ENCODE peak calls at places on chromosomes 6 and 20, in six cellular contexts. One of them, this sample, is unnamed.

GRCh38 chr6:167455371-167455770 is 130.5 kb downstream of the TTLL2 start:
- DNase-seq in HepG2: no peak
- DNase-seq in hepatocyte: no peak
- DNase-seq in heart left ventricle: no peak
- DNase-seq in CD8-positive, alpha-beta T cell: no peak
- DNase-seq in colonic mucosa: no peak
- DNase-seq in this sample: no peak

GRCh38 chr20:59456342-59457132 is 147.8 kb upstream of the PHACTR3 start:
- DNase-seq in colonic mucosa: no peak
- DNase-seq in heart left ventricle: no peak
- DNase-seq in HepG2: no peak
- DNase-seq in hepatocyte: no peak
- DNase-seq in CD8-positive, alpha-beta T cell: no peak
- DNase-seq in this sample: no peak

GRCh38 chr6:7904654-7905319 is 5.8 kb downstream of the TXNDC5 start:
- DNase-seq in heart left ventricle: no peak
- DNase-seq in colonic mucosa: no peak
- DNase-seq in HepG2: no peak
- DNase-seq in hepatocyte: no peak
- DNase-seq in CD8-positive, alpha-beta T cell: no peak
- DNase-seq in this sample: no peak

GRCh38 chr6:14344486-14344885 is 226.9 kb downstream of the CD83 start:
- DNase-seq in hepatocyte: no peak
- DNase-seq in HepG2: no peak
- DNase-seq in heart left ventricle: no peak
- DNase-seq in CD8-positive, alpha-beta T cell: no peak
- DNase-seq in colonic mucosa: no peak
- DNase-seq in this sample: no peak

GRCh38 chr6:30075094-30075986 is at the start of gene RNF39:
- DNase-seq in heart left ventricle: peak; percentile 68
- DNase-seq in CD8-positive, alpha-beta T cell: no peak
- DNase-seq in hepatocyte: peak; percentile 58
- DNase-seq in colonic mucosa: peak; percentile 65
- DNase-seq in HepG2: peak; percentile 55
- DNase-seq in this sample: no peak

GRCh38 chr6:139557547-139557946 is 183.1 kb upstream of the CITED2 start:
- DNase-seq in CD8-positive, alpha-beta T cell: no peak
- DNase-seq in HepG2: no peak
- DNase-seq in hepatocyte: no peak
- DNase-seq in heart left ventricle: no peak
- DNase-seq in colonic mucosa: no peak
- DNase-seq in this sample: no peak

GRCh38 chr6:12791371-12791770 is 74.8 kb downstream of the PHACTR1 start:
- DNase-seq in CD8-positive, alpha-beta T cell: no peak
- DNase-seq in HepG2: no peak
- DNase-seq in colonic mucosa: no peak
- DNase-seq in hepatocyte: no peak
- DNase-seq in heart left ventricle: no peak
- DNase-seq in this sample: no peak

GRCh38 chr6:3455121-3455489 is 1.7 kb downstream of the SLC22A23 start:
- DNase-seq in CD8-positive, alpha-beta T cell: peak; percentile 75
- DNase-seq in hepatocyte: peak; percentile 51
- DNase-seq in heart left ventricle: no peak
- DNase-seq in colonic mucosa: peak; percentile 72
- DNase-seq in HepG2: peak; percentile 45
- DNase-seq in this sample: no peak

GRCh38 chr6:158500016-158500735 is 59.7 kb upstream of the TMEM181 start:
- DNase-seq in hepatocyte: no peak
- DNase-seq in CD8-positive, alpha-beta T cell: no peak
- DNase-seq in HepG2: no peak
- DNase-seq in colonic mucosa: no peak
- DNase-seq in heart left ventricle: no peak
- DNase-seq in this sample: no peak

GRCh38 chr20:58408603-58409246 is 19.7 kb downstream of the VAPB start:
- DNase-seq in colonic mucosa: no peak
- DNase-seq in hepatocyte: no peak
- DNase-seq in HepG2: peak; percentile 88
- DNase-seq in CD8-positive, alpha-beta T cell: no peak
- DNase-seq in heart left ventricle: no peak
- DNase-seq in this sample: no peak

GRCh38 chr6:69232506-69233194 is 564.2 kb downstream of the LMBRD1 start:
- DNase-seq in heart left ventricle: peak; percentile 84
- DNase-seq in CD8-positive, alpha-beta T cell: no peak
- DNase-seq in colonic mucosa: peak; percentile 57
- DNase-seq in HepG2: peak; percentile 15
- DNase-seq in hepatocyte: peak; percentile 90
- DNase-seq in this sample: no peak

GRCh38 chr20:58719258-58719657 is 26.7 kb downstream of the NPEPL1 start:
- DNase-seq in CD8-positive, alpha-beta T cell: no peak
- DNase-seq in hepatocyte: peak; percentile 2
- DNase-seq in colonic mucosa: no peak
- DNase-seq in HepG2: no peak
- DNase-seq in heart left ventricle: peak; percentile 40
- DNase-seq in this sample: no peak

GRCh38 chr6:122265755-122266154 is 133.7 kb upstream of the HSF2 start:
- DNase-seq in hepatocyte: no peak
- DNase-seq in colonic mucosa: no peak
- DNase-seq in heart left ventricle: no peak
- DNase-seq in CD8-positive, alpha-beta T cell: no peak
- DNase-seq in HepG2: no peak
- DNase-seq in this sample: no peak

GRCh38 chr6:19137419-19138035 is 699.6 kb upstream of the ID4 start:
- DNase-seq in HepG2: no peak
- DNase-seq in colonic mucosa: no peak
- DNase-seq in CD8-positive, alpha-beta T cell: no peak
- DNase-seq in hepatocyte: no peak
- DNase-seq in heart left ventricle: no peak
- DNase-seq in this sample: no peak

GRCh38 chr20:61662226-61662945 is 403.3 kb downstream of the TAF4 start:
- DNase-seq in colonic mucosa: no peak
- DNase-seq in HepG2: no peak
- DNase-seq in heart left ventricle: no peak
- DNase-seq in hepatocyte: no peak
- DNase-seq in CD8-positive, alpha-beta T cell: no peak
- DNase-seq in this sample: no peak

GRCh38 chr20:38321959-38322598 is 18.1 kb downstream of the BPI start:
- DNase-seq in colonic mucosa: no peak
- DNase-seq in HepG2: peak; percentile 57
- DNase-seq in heart left ventricle: no peak
- DNase-seq in CD8-positive, alpha-beta T cell: no peak
- DNase-seq in hepatocyte: peak; percentile 79
- DNase-seq in this sample: no peak

GRCh38 chr6:25107218-25107617 is 171.5 kb upstream of the RIPOR2 start:
- DNase-seq in colonic mucosa: no peak
- DNase-seq in CD8-positive, alpha-beta T cell: no peak
- DNase-seq in HepG2: no peak
- DNase-seq in hepatocyte: no peak
- DNase-seq in heart left ventricle: no peak
- DNase-seq in this sample: no peak

GRCh38 chr6:13194852-13195251 is 133.5 kb downstream of the TBC1D7 start:
- DNase-seq in CD8-positive, alpha-beta T cell: no peak
- DNase-seq in colonic mucosa: peak; percentile 32
- DNase-seq in heart left ventricle: no peak
- DNase-seq in HepG2: peak; percentile 64
- DNase-seq in hepatocyte: peak; percentile 71
- DNase-seq in this sample: no peak

GRCh38 chr6:147534116-147534865 is 25.8 kb downstream of the SAMD5 start:
- DNase-seq in HepG2: no peak
- DNase-seq in hepatocyte: no peak
- DNase-seq in colonic mucosa: no peak
- DNase-seq in CD8-positive, alpha-beta T cell: no peak
- DNase-seq in heart left ventricle: no peak
- DNase-seq in this sample: no peak

GRCh38 chr6:134590449-134590848 is 272.5 kb upstream of the SGK1 start:
- DNase-seq in colonic mucosa: no peak
- DNase-seq in hepatocyte: no peak
- DNase-seq in CD8-positive, alpha-beta T cell: no peak
- DNase-seq in HepG2: no peak
- DNase-seq in heart left ventricle: no peak
- DNase-seq in this sample: no peak

GRCh38 chr20:63896136-63896890 is 1.4 kb downstream of the DNAJC5 start:
- DNase-seq in heart left ventricle: no peak
- DNase-seq in hepatocyte: peak; percentile 73
- DNase-seq in colonic mucosa: peak; percentile 74
- DNase-seq in HepG2: peak; percentile 87
- DNase-seq in CD8-positive, alpha-beta T cell: no peak
- DNase-seq in this sample: no peak

GRCh38 chr6:235763-236360 is 56.4 kb upstream of the DUSP22 start:
- DNase-seq in colonic mucosa: no peak
- DNase-seq in heart left ventricle: no peak
- DNase-seq in hepatocyte: no peak
- DNase-seq in HepG2: peak; percentile 34
- DNase-seq in CD8-positive, alpha-beta T cell: peak; percentile 39
- DNase-seq in this sample: no peak

GRCh38 chr6:41455410-41455809 is 90.8 kb upstream of the FOXP4 start:
- DNase-seq in heart left ventricle: no peak
- DNase-seq in CD8-positive, alpha-beta T cell: no peak
- DNase-seq in hepatocyte: no peak
- DNase-seq in colonic mucosa: no peak
- DNase-seq in HepG2: no peak
- DNase-seq in this sample: no peak
- H3K4me1 ChIP-seq in heart left ventricle: peaks cover 24% of the 10 kb centered on the region
- H3K4me1 ChIP-seq in CD8-positive, alpha-beta T cell: no peaks in the 10 kb centered on the region
- H3K4me1 ChIP-seq in hepatocyte: peaks cover 40% of the 10 kb centered on the region
- H3K4me1 ChIP-seq in colonic mucosa: no peaks in the 10 kb centered on the region
- H3K4me1 ChIP-seq in HepG2: peaks cover 93% of the 10 kb centered on the region
- H3K4me1 ChIP-seq in this sample: no peaks in the 10 kb centered on the region

DNA sequence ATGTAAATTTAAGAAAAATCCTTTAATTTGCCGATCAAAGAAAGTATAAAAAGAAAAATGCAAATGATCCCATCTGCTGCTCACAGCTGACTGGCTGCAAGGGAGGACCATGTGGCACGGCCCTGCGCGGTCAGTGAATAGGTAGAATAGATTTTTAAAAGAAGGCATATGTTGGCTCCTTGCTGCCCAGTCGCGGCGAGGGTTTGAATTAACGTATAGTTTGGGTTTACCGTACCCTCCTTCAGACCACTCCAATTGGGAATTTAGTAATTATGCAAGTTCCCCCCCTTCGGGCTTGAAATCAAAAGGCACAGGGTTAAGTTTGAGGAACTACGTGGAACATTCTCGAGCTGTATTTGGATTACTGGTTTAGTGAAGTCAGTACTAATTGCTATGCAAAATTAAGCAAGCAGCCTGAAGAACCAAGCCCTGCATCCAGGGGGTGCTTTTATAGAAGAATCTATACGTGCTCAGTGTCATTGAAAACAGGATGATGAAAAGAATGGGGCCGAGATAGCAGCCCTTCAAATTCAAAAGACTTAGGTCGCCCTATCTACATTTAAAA is 1.1 kb upstream of the BEND3 start:
- DNase-seq in CD8-positive, alpha-beta T cell: peak; percentile 30
- DNase-seq in HepG2: no peak
- DNase-seq in heart left ventricle: no peak
- DNase-seq in hepatocyte: peak; percentile 58
- DNase-seq in colonic mucosa: peak; percentile 73
- DNase-seq in this sample: no peak
- H3K4me3 ChIP-seq in CD8-positive, alpha-beta T cell: peak overlapping the region; percentile 29
- H3K4me3 ChIP-seq in HepG2: peak overlapping the region; percentile 79
- H3K4me3 ChIP-seq in heart left ventricle: peak overlapping the region; percentile 95
- H3K4me3 ChIP-seq in hepatocyte: peak overlapping the region; percentile 78
- H3K4me3 ChIP-seq in colonic mucosa: peak overlapping the region; percentile 75
- H3K4me3 ChIP-seq in this sample: peak overlapping the region; percentile 80

GRCh38 chr6:53410508-53411258 is 61.9 kb upstream of the ELOVL5 start:
- DNase-seq in heart left ventricle: peak; percentile 68
- DNase-seq in colonic mucosa: peak; percentile 22
- DNase-seq in HepG2: peak; percentile 56
- DNase-seq in CD8-positive, alpha-beta T cell: peak; percentile 66
- DNase-seq in hepatocyte: peak; percentile 46
- DNase-seq in this sample: peak; percentile 27
- TF ChIP-seq CTCF in heart left ventricle: peak; percentile 56
- TF ChIP-seq CTCF in colonic mucosa: peak; percentile 51
- TF ChIP-seq CTCF in HepG2: peak; percentile 96
- TF ChIP-seq CTCF in CD8-positive, alpha-beta T cell: peak; percentile 85
- TF ChIP-seq CTCF in hepatocyte: peak; percentile 45
- TF ChIP-seq CTCF in this sample: peak; percentile 70

DNA sequence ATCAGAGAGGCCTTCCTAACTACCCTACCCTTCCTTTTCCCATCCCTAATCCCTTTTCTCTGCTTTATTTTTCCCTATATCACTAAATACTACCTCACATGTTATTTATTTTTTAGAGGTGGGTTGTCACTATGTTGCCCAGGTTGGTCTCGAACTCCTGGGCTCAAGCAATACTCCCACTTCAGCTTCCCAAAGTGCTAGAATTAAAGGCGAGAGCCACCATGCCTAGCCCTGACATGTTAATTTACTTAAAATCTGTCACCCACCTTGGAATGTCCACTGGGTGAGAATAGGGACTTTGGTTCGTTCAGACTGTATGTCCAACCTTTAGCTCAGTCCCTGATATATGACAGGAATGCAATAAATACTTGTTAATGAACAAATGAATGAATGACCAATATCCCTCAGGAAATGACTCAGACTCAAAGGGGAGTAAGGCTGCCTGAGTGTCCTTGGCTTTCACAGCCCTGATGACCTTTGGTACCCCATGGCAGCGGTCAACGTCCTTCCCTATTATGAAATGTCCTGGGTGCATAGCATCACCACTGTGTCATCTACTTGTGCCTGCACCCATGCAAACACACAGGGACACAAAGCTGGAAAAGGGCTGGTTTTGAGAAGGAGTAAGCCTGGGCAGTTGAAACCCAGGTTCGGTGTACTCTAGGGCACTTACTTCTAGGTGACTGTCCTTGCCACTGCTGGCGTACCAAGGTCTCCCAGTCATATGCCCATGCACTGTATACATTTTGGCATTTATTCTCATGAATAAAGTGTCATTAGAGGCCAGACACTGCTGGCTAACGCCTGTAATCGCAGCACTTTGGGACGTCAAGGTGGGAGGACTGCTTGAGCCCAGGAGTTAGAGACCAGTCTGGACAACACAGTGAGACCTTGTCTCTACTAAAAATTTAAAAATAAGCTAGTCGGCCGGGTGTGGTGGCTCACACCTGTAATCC is 26.5 kb downstream of the BCL2L1 start:
- DNase-seq in HepG2: peak; percentile 100
- DNase-seq in colonic mucosa: no peak
- DNase-seq in hepatocyte: peak; percentile 80
- DNase-seq in CD8-positive, alpha-beta T cell: no peak
- DNase-seq in heart left ventricle: no peak
- DNase-seq in this sample: no peak
- H3K4me1 ChIP-seq in HepG2: peaks cover 93% of the 10 kb centered on the region
- H3K4me1 ChIP-seq in colonic mucosa: peaks cover 10% of the 10 kb centered on the region
- H3K4me1 ChIP-seq in hepatocyte: peaks cover 37% of the 10 kb centered on the region
- H3K4me1 ChIP-seq in CD8-positive, alpha-beta T cell: peaks cover 27% of the 10 kb centered on the region
- H3K4me1 ChIP-seq in heart left ventricle: peaks cover 91% of the 10 kb centered on the region
- H3K4me1 ChIP-seq in this sample: peaks cover 33% of the 10 kb centered on the region